ENCODE peak calls at places on chromosome 3, in nine cellular contexts. A, F, N, S, D, T, H, O and Y are unnamed samples.
A peak's percentile ranks its signal among the peaks of the same experiment; 100 is the strongest.

GRCh38 chr3:159857840-159858239 is 130.8 kb upstream of the IL12A start:
- DNase-seq in A (no peak), F (no peak), N (no peak), S (no peak), D (no peak), T (no peak), H (no peak), O (no peak), Y (no peak)

GRCh38 chr3:38163117-38163870 is 2.0 kb upstream of the OXSR1 start:
- DNase-seq in A (no peak), F (no peak), N (no peak), S (no peak), D (no peak), T (no peak), H (no peak), O (peak; percentile 37), Y (no peak)

GRCh38 chr3:15420871-15421270 is 6.5 kb downstream of the METTL6 start:
- DNase-seq in A (no peak), F (no peak), N (no peak), S (no peak), D (no peak), T (no peak), H (no peak), O (no peak), Y (no peak)

GRCh38 chr3:151580592-151580991 is 119.7 kb upstream of the IGSF10 start:
- DNase-seq in A (no peak), F (no peak), N (peak; percentile 58), S (no peak), D (no peak), T (peak; percentile 49), H (no peak), O (no peak), Y (no peak)

GRCh38 chr3:194782767-194783404 is 97.2 kb downstream of the FAM43A start:
- DNase-seq in A (no peak), F (no peak), N (peak; percentile 75), S (no peak), D (no peak), T (peak; percentile 55), H (no peak), O (no peak), Y (no peak)

GRCh38 chr3:194928831-194929594 is 243.3 kb downstream of the FAM43A start:
- DNase-seq in A (no peak), F (no peak), N (no peak), S (no peak), D (no peak), T (no peak), H (no peak), O (peak; percentile 91), Y (no peak)

GRCh38 chr3:169813757-169814517 is 1.2 kb upstream of the LRRC34 start:
- DNase-seq in A (peak; percentile 94), F (peak; percentile 39), N (no peak), S (no peak), D (peak; percentile 73), T (no peak), H (peak; percentile 60), O (no peak), Y (no peak)

GRCh38 chr3:138078901-138079344 is 36.5 kb downstream of the DZIP1L start:
- DNase-seq in A (no peak), F (no peak), N (peak; percentile 88), S (no peak), D (no peak), T (no peak), H (no peak), O (no peak), Y (no peak)

GRCh38 chr3:140568842-140569520 is 108.9 kb upstream of the TRIM42 start:
- DNase-seq in A (no peak), F (peak; percentile 71), N (no peak), S (no peak), D (no peak), T (no peak), H (no peak), O (no peak), Y (peak; percentile 4)

GRCh38 chr3:27666708-27667107 is 55.4 kb downstream of the EOMES start:
- DNase-seq in A (peak; percentile 54), F (peak; percentile 37), N (peak; percentile 72), S (peak; percentile 63), D (peak; percentile 33), T (peak; percentile 52), H (no peak), O (no peak), Y (peak; percentile 84)

GRCh38 chr3:71389911-71390573 is 193.5 kb downstream of the FOXP1 start:
- DNase-seq in A (peak; percentile 2), F (peak; percentile 78), N (no peak), S (no peak), D (peak; percentile 43), T (no peak), H (no peak), O (no peak), Y (no peak)

GRCh38 chr3:179771797-179772196 is 119.0 kb downstream of the USP13 start:
- DNase-seq in A (no peak), F (no peak), N (no peak), S (no peak), D (no peak), T (peak; percentile 12), H (no peak), O (no peak), Y (no peak)

GRCh38 chr3:29261119-29261518 is 19.8 kb upstream of the RBMS3 start:
- DNase-seq in A (no peak), F (no peak), N (no peak), S (no peak), D (no peak), T (no peak), H (no peak), O (no peak), Y (no peak)

GRCh38 chr3:15636028-15636709 is 34.6 kb downstream of the BTD start:
- DNase-seq in A (no peak), F (no peak), N (peak; percentile 84), S (no peak), D (no peak), T (no peak), H (no peak), O (no peak), Y (no peak)

GRCh38 chr3:37594873-37595783 is 266.6 kb upstream of the CTDSPL start:
- DNase-seq in A (no peak), F (no peak), N (no peak), S (no peak), D (no peak), T (peak; percentile 49), H (no peak), O (no peak), Y (no peak)

GRCh38 chr3:65729553-65729952 is 309.2 kb downstream of the MAGI1 start:
- DNase-seq in A (no peak), F (no peak), N (peak; percentile 44), S (no peak), D (no peak), T (peak; percentile 4), H (no peak), O (no peak), Y (no peak)

GRCh38 chr3:133264920-133265319 is 134.9 kb upstream of the BFSP2 start:
- DNase-seq in A (no peak), F (no peak), N (peak; percentile 13), S (no peak), D (no peak), T (no peak), H (no peak), O (no peak), Y (no peak)

GRCh38 chr3:58188173-58188564 is 22.6 kb downstream of the DNASE1L3 start:
- DNase-seq in A (no peak), F (no peak), N (no peak), S (no peak), D (no peak), T (no peak), H (no peak), O (no peak), Y (no peak)

GRCh38 chr3:157705258-157705657 is 202.0 kb upstream of the VEPH1 start:
- DNase-seq in A (no peak), F (no peak), N (no peak), S (no peak), D (no peak), T (no peak), H (no peak), O (no peak), Y (no peak)

GRCh38 chr3:156460206-156460609 is 94.7 kb downstream of the SSR3 start:
- DNase-seq in A (no peak), F (no peak), N (no peak), S (no peak), D (no peak), T (no peak), H (no peak), O (no peak), Y (no peak)

GRCh38 chr3:113084777-113085176 is 94.0 kb downstream of the GTPBP8 start:
- DNase-seq in A (no peak), F (peak; percentile 38), N (peak; percentile 66), S (no peak), D (no peak), T (no peak), H (no peak), O (no peak), Y (no peak)

GRCh38 chr3:138457863-138458735 is 23.7 kb downstream of the ESYT3 start:
- DNase-seq in A (no peak), F (no peak), N (no peak), S (no peak), D (no peak), T (no peak), H (no peak), O (no peak), Y (no peak)

GRCh38 chr3:73422556-73422955 is 202.2 kb downstream of the PDZRN3 start:
- DNase-seq in A (no peak), F (no peak), N (no peak), S (no peak), D (no peak), T (no peak), H (no peak), O (no peak), Y (no peak)

GRCh38 chr3:38450853-38451252 is 2.8 kb upstream of the ACVR2B start:
- DNase-seq in A (no peak), F (no peak), N (no peak), S (no peak), D (no peak), T (no peak), H (no peak), O (no peak), Y (no peak)

GRCh38 chr3:159018341-159018740 is 216.5 kb downstream of the MFSD1 start:
- DNase-seq in A (no peak), F (no peak), N (no peak), S (no peak), D (no peak), T (no peak), H (no peak), O (no peak), Y (no peak)